ENCODE peak calls at places on chromosomes 13 and 19, in five cellular contexts. Y is AG04450, O is transverse colon, L is hepatocyte, C is NB4. W is an unnamed sample.

GRCh38 chr19:6055013-6055795 is 55.1 kb downstream of the RFX2 start:
- DNase-seq in O (no peak), Y (no peak), C (no peak), L (no peak), W (no peak)

GRCh38 chr19:30090963-30091362 is 148.9 kb downstream of the URI1 start:
- DNase-seq in O (no peak), C (no peak), Y (no peak), L (no peak), W (no peak)

GRCh38 chr19:34253711-34254551 is 423 bp upstream of the GARRE1 start:
- DNase-seq in O (peak; percentile 92), L (peak; percentile 94), Y (no peak), C (peak; percentile 72), W (peak; percentile 67)

GRCh38 chr13:85659493-85659892 is 139.7 kb downstream of the SLITRK6 start:
- DNase-seq in C (peak; percentile 27), L (no peak), Y (no peak), O (no peak), W (peak; percentile 88)

GRCh38 chr13:111904166-111904565 is 162.8 kb upstream of the SOX1 start:
- DNase-seq in C (no peak), Y (no peak), O (no peak), L (no peak), W (no peak)

GRCh38 chr13:29576581-29576980 is 18.9 kb downstream of the SLC7A1 start:
- DNase-seq in O (no peak), L (no peak), Y (no peak), C (no peak), W (no peak)

GRCh38 chr19:58305932-58306323 is 751 bp downstream of the ERVK3-1 start:
- DNase-seq in Y (no peak), L (peak; percentile 25), O (peak; percentile 11), C (peak; percentile 36), W (peak; percentile 12)

GRCh38 chr13:79374578-79374977 is 31.5 kb downstream of the RBM26 start:
- DNase-seq in O (no peak), Y (no peak), C (no peak), L (no peak), W (no peak)

GRCh38 chr19:27971071-27971470 is 1241.9 kb downstream of the UQCRFS1 start:
- DNase-seq in C (no peak), L (peak; percentile 34), Y (no peak), O (no peak), W (peak; percentile 51)

GRCh38 chr19:55373993-55374757 is 2.5 kb upstream of the TMEM190 start:
- DNase-seq in C (no peak), O (no peak), L (no peak), Y (peak; percentile 53), W (no peak)

GRCh38 chr19:10237702-10238101 is 6.6 kb upstream of the S1PR2 start:
- DNase-seq in Y (no peak), C (no peak), O (no peak), L (no peak), W (peak; percentile 79)

GRCh38 chr13:76885203-76886004 is 801 bp downstream of the KCTD12 start:
- DNase-seq in O (peak; percentile 70), Y (no peak), L (peak; percentile 78), C (peak; percentile 74), W (peak; percentile 80)

GRCh38 chr19:16117594-16118033 is 5.9 kb downstream of the RAB8A start:
- DNase-seq in C (peak; percentile 86), O (peak; percentile 51), L (no peak), Y (no peak), W (no peak)

GRCh38 chr19:46932346-46932745 is 71.5 kb downstream of the ARHGAP35 start:
- DNase-seq in C (no peak), O (no peak), Y (no peak), L (no peak), W (peak; percentile 68)

GRCh38 chr13:46542833-46543232 is 10.1 kb upstream of the LRCH1 start:
- DNase-seq in L (no peak), O (no peak), C (no peak), Y (no peak), W (no peak)

GRCh38 chr13:110125157-110125556 is 181.8 kb downstream of the COL4A1 start:
- DNase-seq in L (no peak), C (no peak), Y (no peak), O (no peak), W (no peak)

GRCh38 chr13:109810761-109811510 is 24.6 kb upstream of the IRS2 start:
- DNase-seq in L (no peak), O (no peak), Y (no peak), C (no peak), W (no peak)

GRCh38 chr19:44874317-44874716 is 16.7 kb upstream of the TOMM40 start:
- DNase-seq in O (no peak), Y (no peak), C (no peak), L (no peak), W (no peak)

GRCh38 chr19:30449191-30449590 is 77.0 kb downstream of the ZNF536 start:
- DNase-seq in Y (no peak), L (no peak), C (no peak), O (no peak), W (no peak)

GRCh38 chr19:29431332-29431731 is 94.5 kb upstream of the VSTM2B start:
- DNase-seq in L (no peak), C (no peak), O (no peak), Y (no peak), W (no peak)

GRCh38 chr13:101474419-101474957 is 22.0 kb downstream of the ITGBL1 start:
- DNase-seq in Y (peak; percentile 90), L (peak; percentile 61), C (peak; percentile 4), O (no peak), W (peak; percentile 43)

GRCh38 chr19:38062959-38063786 is 156.2 kb downstream of the SIPA1L3 start:
- DNase-seq in O (no peak), Y (no peak), L (no peak), C (no peak), W (no peak)

GRCh38 chr19:21210037-21210621 is 68.3 kb downstream of the ZNF431 start:
- DNase-seq in L (peak; percentile 40), C (no peak), Y (no peak), O (no peak), W (no peak)

GRCh38 chr13:48653074-48654054 is at the start of gene CYSLTR2:
- DNase-seq in L (peak; percentile 55), C (peak; percentile 11), Y (no peak), O (no peak), W (no peak)

GRCh38 chr13:40599146-40599545 is 67.3 kb downstream of the FOXO1 start:
- DNase-seq in O (no peak), C (no peak), Y (no peak), L (no peak), W (no peak)

GRCh38 chr13:44151474-44151873 is 222.2 kb upstream of the SERP2 start:
- DNase-seq in O (no peak), Y (no peak), C (no peak), L (no peak), W (no peak)

GRCh38 chr19:28864024-28864503 is 348.9 kb downstream of the UQCRFS1 start:
- DNase-seq in Y (no peak), O (no peak), C (no peak), L (no peak), W (no peak)

GRCh38 chr13:32587014-32587773 is 942 bp downstream of the PDS5B start:
- DNase-seq in C (peak; percentile 79), O (peak; percentile 73), Y (no peak), L (peak; percentile 90), W (peak; percentile 52)

GRCh38 chr19:55443045-55443823 is at the start of gene SHISA7:
- DNase-seq in C (peak; percentile 31), Y (no peak), O (no peak), L (no peak), W (no peak)

DNA sequence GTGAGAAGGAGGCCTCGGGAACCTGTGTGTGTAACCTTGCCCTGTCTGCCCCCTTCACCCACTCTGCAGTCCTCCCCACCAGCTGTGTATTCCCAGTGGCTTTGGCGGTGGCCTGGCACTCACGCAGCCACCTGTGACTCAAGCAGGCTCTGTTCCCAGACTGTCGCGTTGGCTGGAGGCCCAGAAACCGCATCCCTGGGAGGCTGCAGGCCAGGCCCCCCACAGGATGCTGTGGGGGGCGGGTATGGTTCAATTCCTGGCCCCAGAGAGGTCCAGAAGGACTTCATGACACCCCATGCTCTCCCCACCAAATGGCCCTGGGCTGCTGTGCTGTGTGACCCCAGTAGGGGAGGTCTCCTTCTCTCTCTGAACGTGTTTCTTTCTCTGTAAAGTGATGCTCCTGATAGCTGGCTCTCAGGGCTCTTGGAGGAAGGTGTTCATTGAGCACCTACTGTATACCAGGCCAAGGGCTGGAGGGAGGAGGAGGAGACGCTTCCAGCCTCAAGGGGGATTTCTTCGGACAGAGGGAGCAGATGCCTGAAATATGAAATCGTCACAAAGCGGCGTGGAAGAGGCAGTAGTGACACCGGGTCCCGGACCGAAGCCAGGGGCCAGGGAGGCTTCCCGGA is 1.9 kb upstream of the LINGO3 start:
- DNase-seq in C (peak; percentile 53), L (no peak), O (no peak), Y (no peak), W (no peak)
- TF ChIP-seq CTCF in C (no peak), L (no peak), O (no peak), Y (no peak), W (no peak)

DNA sequence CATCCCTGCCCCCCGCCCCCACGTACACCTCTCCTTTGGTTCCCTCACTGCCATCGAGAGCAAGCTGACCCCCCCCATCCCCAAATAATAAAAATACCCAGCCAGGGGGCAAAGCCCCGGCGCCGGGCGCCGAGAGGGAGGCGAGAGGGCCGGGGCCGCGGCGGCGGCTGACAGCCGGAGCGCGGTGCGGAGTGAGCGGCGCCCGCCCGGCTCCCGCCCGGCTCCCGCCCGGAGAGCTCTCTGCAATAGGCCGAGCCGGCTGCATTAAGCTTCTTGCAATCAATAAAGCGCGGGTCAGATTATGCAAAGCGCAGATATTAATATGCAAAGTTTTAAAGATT is 40.9 kb downstream of the DEDD2 start:
- DNase-seq in O (no peak), L (no peak), Y (no peak), C (no peak), W (no peak)
- H3K4me3 ChIP-seq in O (peak overlapping the region; percentile 42), L (peak overlapping the region; percentile 62), Y (peak overlapping the region; percentile 60), C (no peak overlapping the region), W (peak overlapping the region; percentile 40)

DNA sequence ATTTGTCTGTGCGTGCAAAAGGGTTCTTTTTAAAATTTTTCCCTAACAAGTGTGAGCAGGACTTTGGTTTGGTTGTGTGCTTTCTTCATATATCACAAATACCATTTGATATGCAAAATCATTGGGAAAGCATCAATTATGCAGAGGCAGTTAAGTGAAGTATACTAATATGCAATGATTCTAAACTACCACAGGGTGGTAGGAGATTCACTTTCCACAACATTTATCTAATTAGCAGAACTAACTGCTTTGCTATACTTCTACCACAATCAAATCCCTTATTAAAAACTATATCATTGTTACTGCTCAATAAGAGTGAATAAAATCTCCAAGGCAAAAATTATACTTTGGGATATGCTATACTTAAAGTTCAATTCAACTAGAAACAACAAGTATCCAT is 2738.9 kb upstream of the PCDH20 start:
- DNase-seq in C (peak; percentile 4), Y (no peak), L (no peak), O (no peak), W (peak; percentile 11)
- TF ChIP-seq CTCF in C (no peak), Y (peak; percentile 53), L (peak; percentile 45), O (no peak), W (no peak)

GRCh38 chr13:98769736-98770135 is 17.3 kb upstream of the SLC15A1 start:
- DNase-seq in Y (no peak), L (no peak), O (no peak), C (no peak), W (no peak)

GRCh38 chr13:98773921-98774320 is 21.4 kb upstream of the SLC15A1 start:
- DNase-seq in C (no peak), L (no peak), O (no peak), Y (no peak), W (no peak)

GRCh38 chr13:98774776-98775175 is 22.3 kb upstream of the SLC15A1 start:
- DNase-seq in Y (no peak), L (no peak), C (no peak), O (no peak), W (no peak)

GRCh38 chr13:98773053-98773452 is 20.6 kb upstream of the SLC15A1 start:
- DNase-seq in Y (no peak), L (no peak), C (no peak), O (no peak), W (no peak)

GRCh38 chr13:98771838-98772611 is 19.6 kb upstream of the SLC15A1 start:
- DNase-seq in L (no peak), O (no peak), Y (no peak), C (no peak), W (no peak)
- H3K4me3 ChIP-seq in L (no peak overlapping the region), O (no peak overlapping the region), Y (no peak overlapping the region), C (no peak overlapping the region), W (no peak overlapping the region)

W was measured in epithelial cell of esophagus.